ENCODE peak calls at places on chromosomes 3 and 15, in six cellular contexts. One of them, this sample, is unnamed.
A peak's percentile ranks its signal among the peaks of the same experiment; 100 is the strongest.

GRCh38 chr15:44588541-44588940 is 51.6 kb downstream of the EIF3J start:
- DNase-seq in right lobe of liver: no peak
- DNase-seq in A549: no peak
- DNase-seq in cardiac fibroblast: no peak
- DNase-seq in psoas muscle: no peak
- DNase-seq in IMR-90: no peak
- DNase-seq in this sample: no peak

GRCh38 chr15:63551400-63551799 is 45.8 kb upstream of the FBXL22 start:
- DNase-seq in right lobe of liver: no peak
- DNase-seq in A549: no peak
- DNase-seq in cardiac fibroblast: peak; percentile 82
- DNase-seq in psoas muscle: no peak
- DNase-seq in IMR-90: peak; percentile 85
- DNase-seq in this sample: no peak

GRCh38 chr3:131922356-131922755 is 112.5 kb downstream of the CPNE4 start:
- DNase-seq in right lobe of liver: no peak
- DNase-seq in A549: no peak
- DNase-seq in cardiac fibroblast: no peak
- DNase-seq in psoas muscle: no peak
- DNase-seq in IMR-90: no peak
- DNase-seq in this sample: no peak

GRCh38 chr3:19931180-19931692 is 2.8 kb downstream of the EFHB start:
- DNase-seq in right lobe of liver: no peak
- DNase-seq in A549: no peak
- DNase-seq in cardiac fibroblast: no peak
- DNase-seq in psoas muscle: no peak
- DNase-seq in IMR-90: no peak
- DNase-seq in this sample: no peak

GRCh38 chr3:110871869-110872268 is 199.7 kb upstream of the NECTIN3 start:
- DNase-seq in right lobe of liver: no peak
- DNase-seq in A549: no peak
- DNase-seq in cardiac fibroblast: no peak
- DNase-seq in psoas muscle: no peak
- DNase-seq in IMR-90: no peak
- DNase-seq in this sample: no peak

GRCh38 chr3:14601692-14602005 is 49.9 kb upstream of the CCDC174 start:
- DNase-seq in right lobe of liver: no peak
- DNase-seq in A549: no peak
- DNase-seq in cardiac fibroblast: no peak
- DNase-seq in psoas muscle: no peak
- DNase-seq in IMR-90: no peak
- DNase-seq in this sample: no peak

GRCh38 chr3:134693226-134693625 is 42.4 kb upstream of the KY start:
- DNase-seq in right lobe of liver: no peak
- DNase-seq in A549: no peak
- DNase-seq in cardiac fibroblast: no peak
- DNase-seq in psoas muscle: no peak
- DNase-seq in IMR-90: no peak
- DNase-seq in this sample: no peak

GRCh38 chr3:85208650-85209049 is 249.9 kb downstream of the CADM2 start:
- DNase-seq in right lobe of liver: no peak
- DNase-seq in A549: no peak
- DNase-seq in cardiac fibroblast: no peak
- DNase-seq in psoas muscle: no peak
- DNase-seq in IMR-90: no peak
- DNase-seq in this sample: no peak

GRCh38 chr3:126525853-126526667 is 2.1 kb downstream of the CHST13 start:
- DNase-seq in right lobe of liver: no peak
- DNase-seq in A549: no peak
- DNase-seq in cardiac fibroblast: no peak
- DNase-seq in psoas muscle: peak; percentile 35
- DNase-seq in IMR-90: no peak
- DNase-seq in this sample: no peak

GRCh38 chr3:100039075-100039474 is 75.2 kb downstream of the FILIP1L start:
- DNase-seq in right lobe of liver: no peak
- DNase-seq in A549: no peak
- DNase-seq in cardiac fibroblast: no peak
- DNase-seq in psoas muscle: no peak
- DNase-seq in IMR-90: no peak
- DNase-seq in this sample: no peak

GRCh38 chr3:160698806-160699205 is 21.8 kb downstream of the ARL14 start:
- DNase-seq in right lobe of liver: no peak
- DNase-seq in A549: no peak
- DNase-seq in cardiac fibroblast: no peak
- DNase-seq in psoas muscle: no peak
- DNase-seq in IMR-90: no peak
- DNase-seq in this sample: no peak

GRCh38 chr3:27127195-27127594 is 242.0 kb downstream of the NEK10 start:
- DNase-seq in right lobe of liver: no peak
- DNase-seq in A549: no peak
- DNase-seq in cardiac fibroblast: no peak
- DNase-seq in psoas muscle: no peak
- DNase-seq in IMR-90: no peak
- DNase-seq in this sample: no peak

GRCh38 chr3:115783938-115784738 is 160.8 kb downstream of the GAP43 start:
- DNase-seq in right lobe of liver: peak; percentile 88
- DNase-seq in A549: peak; percentile 94
- DNase-seq in cardiac fibroblast: peak; percentile 92
- DNase-seq in psoas muscle: peak; percentile 93
- DNase-seq in IMR-90: peak; percentile 93
- DNase-seq in this sample: peak; percentile 91

GRCh38 chr3:11770477-11771381 is 76.0 kb downstream of the TAMM41 start:
- DNase-seq in right lobe of liver: no peak
- DNase-seq in A549: peak; percentile 50
- DNase-seq in cardiac fibroblast: peak; percentile 90
- DNase-seq in psoas muscle: peak; percentile 54
- DNase-seq in IMR-90: peak; percentile 87
- DNase-seq in this sample: no peak

GRCh38 chr3:111621535-111621934 is 26.4 kb upstream of the ZBED2 start:
- DNase-seq in right lobe of liver: no peak
- DNase-seq in A549: peak; percentile 57
- DNase-seq in cardiac fibroblast: no peak
- DNase-seq in psoas muscle: no peak
- DNase-seq in IMR-90: no peak
- DNase-seq in this sample: no peak

GRCh38 chr3:184565421-184566211 is 4.0 kb downstream of the EPHB3 start:
- DNase-seq in right lobe of liver: no peak
- DNase-seq in A549: no peak
- DNase-seq in cardiac fibroblast: peak; percentile 68
- DNase-seq in psoas muscle: no peak
- DNase-seq in IMR-90: peak; percentile 90
- DNase-seq in this sample: peak; percentile 72

GRCh38 chr3:94184781-94185180 is 121.9 kb downstream of the NSUN3 start:
- DNase-seq in right lobe of liver: no peak
- DNase-seq in A549: no peak
- DNase-seq in cardiac fibroblast: peak; percentile 71
- DNase-seq in psoas muscle: no peak
- DNase-seq in IMR-90: peak; percentile 0
- DNase-seq in this sample: no peak

GRCh38 chr15:64443747-64444621 is 16.4 kb upstream of the ZNF609 start:
- DNase-seq in right lobe of liver: no peak
- DNase-seq in A549: peak; percentile 78
- DNase-seq in cardiac fibroblast: peak; percentile 92
- DNase-seq in psoas muscle: no peak
- DNase-seq in IMR-90: peak; percentile 92
- DNase-seq in this sample: no peak

GRCh38 chr3:190225186-190225692 is 97.0 kb downstream of the CLDN1 start:
- DNase-seq in right lobe of liver: no peak
- DNase-seq in A549: peak; percentile 46
- DNase-seq in cardiac fibroblast: peak; percentile 65
- DNase-seq in psoas muscle: no peak
- DNase-seq in IMR-90: peak; percentile 42
- DNase-seq in this sample: no peak

GRCh38 chr3:42790714-42791229 is 13.5 kb downstream of the HIGD1A start:
- DNase-seq in right lobe of liver: no peak
- DNase-seq in A549: no peak
- DNase-seq in cardiac fibroblast: no peak
- DNase-seq in psoas muscle: no peak
- DNase-seq in IMR-90: no peak
- DNase-seq in this sample: no peak

GRCh38 chr3:181103605-181104004 is 114.1 kb upstream of the DNAJC19 start:
- DNase-seq in right lobe of liver: no peak
- DNase-seq in A549: peak; percentile 16
- DNase-seq in cardiac fibroblast: peak; percentile 4
- DNase-seq in psoas muscle: no peak
- DNase-seq in IMR-90: no peak
- DNase-seq in this sample: no peak

GRCh38 chr3:36211656-36211999 is 168.7 kb upstream of the STAC start:
- DNase-seq in right lobe of liver: no peak
- DNase-seq in A549: no peak
- DNase-seq in cardiac fibroblast: no peak
- DNase-seq in psoas muscle: no peak
- DNase-seq in IMR-90: no peak
- DNase-seq in this sample: no peak

GRCh38 chr15:68590721-68591389 is 12.1 kb downstream of the CORO2B start:
- DNase-seq in right lobe of liver: no peak
- DNase-seq in A549: no peak
- DNase-seq in cardiac fibroblast: no peak
- DNase-seq in psoas muscle: no peak
- DNase-seq in IMR-90: no peak
- DNase-seq in this sample: no peak

GRCh38 chr15:43225201-43225949 is 4.6 kb upstream of the EPB42 start:
- DNase-seq in right lobe of liver: no peak
- DNase-seq in A549: peak; percentile 52
- DNase-seq in cardiac fibroblast: peak; percentile 78
- DNase-seq in psoas muscle: no peak
- DNase-seq in IMR-90: peak; percentile 63
- DNase-seq in this sample: no peak

GRCh38 chr15:76221085-76221767 is 90.0 kb downstream of the ETFA start:
- DNase-seq in right lobe of liver: no peak
- DNase-seq in A549: no peak
- DNase-seq in cardiac fibroblast: no peak
- DNase-seq in psoas muscle: no peak
- DNase-seq in IMR-90: no peak
- DNase-seq in this sample: no peak

GRCh38 chr3:188362405-188362831 is 208.5 kb downstream of the LPP start:
- DNase-seq in right lobe of liver: no peak
- DNase-seq in A549: peak; percentile 91
- DNase-seq in cardiac fibroblast: peak; percentile 93
- DNase-seq in psoas muscle: no peak
- DNase-seq in IMR-90: peak; percentile 69
- DNase-seq in this sample: no peak

GRCh38 chr3:37992271-37993066 is 1.9 kb downstream of the VILL start:
- DNase-seq in right lobe of liver: no peak
- DNase-seq in A549: no peak
- DNase-seq in cardiac fibroblast: no peak
- DNase-seq in psoas muscle: no peak
- DNase-seq in IMR-90: no peak
- DNase-seq in this sample: peak; percentile 65

GRCh38 chr3:10516835-10517465 is 11.6 kb upstream of the ATP2B2 start:
- DNase-seq in right lobe of liver: peak; percentile 37
- DNase-seq in A549: no peak
- DNase-seq in cardiac fibroblast: no peak
- DNase-seq in psoas muscle: no peak
- DNase-seq in IMR-90: no peak
- DNase-seq in this sample: no peak

GRCh38 chr15:73078722-73079121 is 26.5 kb downstream of the NEO1 start:
- DNase-seq in right lobe of liver: no peak
- DNase-seq in A549: peak; percentile 28
- DNase-seq in cardiac fibroblast: peak; percentile 81
- DNase-seq in psoas muscle: no peak
- DNase-seq in IMR-90: peak; percentile 90
- DNase-seq in this sample: no peak

GRCh38 chr3:159486580-159486979 is 502.1 kb upstream of the IL12A start:
- DNase-seq in right lobe of liver: no peak
- DNase-seq in A549: peak; percentile 39
- DNase-seq in cardiac fibroblast: no peak
- DNase-seq in psoas muscle: no peak
- DNase-seq in IMR-90: peak; percentile 8
- DNase-seq in this sample: no peak
- TF ChIP-seq CTCF in right lobe of liver: no peak
- TF ChIP-seq CTCF in A549: no peak
- TF ChIP-seq CTCF in cardiac fibroblast: peak; percentile 18
- TF ChIP-seq CTCF in psoas muscle: no peak
- TF ChIP-seq CTCF in IMR-90: no peak
- TF ChIP-seq CTCF in this sample: no peak

GRCh38 chr15:31483924-31484368 is 157.3 kb downstream of the KLF13 start:
- DNase-seq in right lobe of liver: no peak
- DNase-seq in A549: no peak
- DNase-seq in cardiac fibroblast: no peak
- DNase-seq in psoas muscle: no peak
- DNase-seq in IMR-90: no peak
- DNase-seq in this sample: peak; percentile 60

GRCh38 chr15:31483053-31483923 is 156.7 kb downstream of the KLF13 start:
- DNase-seq in right lobe of liver: peak; percentile 31
- DNase-seq in A549: no peak
- DNase-seq in cardiac fibroblast: no peak
- DNase-seq in psoas muscle: no peak
- DNase-seq in IMR-90: no peak
- DNase-seq in this sample: peak; percentile 65

GRCh38 chr15:31481157-31481556 is 154.5 kb downstream of the KLF13 start:
- DNase-seq in right lobe of liver: no peak
- DNase-seq in A549: no peak
- DNase-seq in cardiac fibroblast: no peak
- DNase-seq in psoas muscle: no peak
- DNase-seq in IMR-90: no peak
- DNase-seq in this sample: peak; percentile 45

GRCh38 chr15:31480356-31481058 is 153.9 kb downstream of the KLF13 start:
- DNase-seq in right lobe of liver: peak; percentile 24
- DNase-seq in A549: no peak
- DNase-seq in cardiac fibroblast: no peak
- DNase-seq in psoas muscle: no peak
- DNase-seq in IMR-90: no peak
- DNase-seq in this sample: peak; percentile 62

GRCh38 chr15:31482122-31482922 is 155.7 kb downstream of the KLF13 start:
- DNase-seq in right lobe of liver: peak; percentile 25
- DNase-seq in A549: no peak
- DNase-seq in cardiac fibroblast: no peak
- DNase-seq in psoas muscle: no peak
- DNase-seq in IMR-90: no peak
- DNase-seq in this sample: peak; percentile 66
- H3K4me3 ChIP-seq in right lobe of liver: no peak overlapping the region
- H3K4me3 ChIP-seq in A549: no peak overlapping the region
- H3K4me3 ChIP-seq in cardiac fibroblast: no peak overlapping the region
- H3K4me3 ChIP-seq in psoas muscle: no peak overlapping the region
- H3K4me3 ChIP-seq in IMR-90: no peak overlapping the region
- H3K4me3 ChIP-seq in this sample: no peak overlapping the region

GRCh38 chr15:82530606-82531379 is 9.5 kb downstream of the RPS17 start:
- DNase-seq in right lobe of liver: peak; percentile 82
- DNase-seq in A549: peak; percentile 86
- DNase-seq in cardiac fibroblast: peak; percentile 70
- DNase-seq in psoas muscle: peak; percentile 78
- DNase-seq in IMR-90: peak; percentile 56
- DNase-seq in this sample: peak; percentile 76
- TF ChIP-seq CTCF in right lobe of liver: peak; percentile 80
- TF ChIP-seq CTCF in A549: peak; percentile 98
- TF ChIP-seq CTCF in cardiac fibroblast: peak; percentile 71
- TF ChIP-seq CTCF in psoas muscle: peak; percentile 70
- TF ChIP-seq CTCF in IMR-90: peak; percentile 52
- TF ChIP-seq CTCF in this sample: peak; percentile 73

DNA sequence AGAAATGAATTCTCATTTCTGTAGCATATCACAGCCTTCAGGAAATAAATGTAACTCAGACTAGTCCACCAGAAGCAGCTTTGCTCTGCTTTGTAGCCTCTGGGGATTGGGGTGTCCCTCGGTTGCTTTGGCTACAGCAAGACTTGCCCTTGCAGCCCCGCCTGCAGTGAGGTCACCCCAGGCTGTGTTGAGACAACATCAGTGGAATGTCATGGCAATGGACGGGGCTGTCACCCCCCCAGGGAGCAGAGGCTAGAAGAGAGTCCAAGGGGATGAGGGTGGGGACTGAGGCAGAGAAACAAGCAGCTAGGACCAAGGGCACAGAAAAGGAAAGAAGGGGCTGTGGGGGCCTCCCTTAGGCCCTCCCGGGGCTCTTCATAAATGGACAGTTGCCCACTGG is 854 bp downstream of the CLEC3B start:
- DNase-seq in right lobe of liver: no peak
- DNase-seq in A549: no peak
- DNase-seq in cardiac fibroblast: peak; percentile 79
- DNase-seq in psoas muscle: peak; percentile 93
- DNase-seq in IMR-90: peak; percentile 34
- DNase-seq in this sample: peak; percentile 91
- H3K4me3 ChIP-seq in right lobe of liver: no peak overlapping the region
- H3K4me3 ChIP-seq in A549: no peak overlapping the region
- H3K4me3 ChIP-seq in cardiac fibroblast: no peak overlapping the region
- H3K4me3 ChIP-seq in psoas muscle: peak overlapping the region; percentile 57
- H3K4me3 ChIP-seq in IMR-90: no peak overlapping the region
- H3K4me3 ChIP-seq in this sample: peak overlapping the region; percentile 64